ENCODE peak calls at places on chromosome 1, in nine cellular contexts. One of them, this sample, is unnamed.
A peak's percentile ranks its signal among the peaks of the same experiment; 100 is the strongest.

GRCh38 chr1:150555971-150556865 is 7.0 kb downstream of the ADAMTSL4 start:
- DNase-seq in RWPE1: no peak
- DNase-seq in astrocyte of the spinal cord: no peak
- DNase-seq in pancreas: no peak
- DNase-seq in NT2/D1: no peak
- DNase-seq in HCEC 1CT: no peak
- DNase-seq in GM20000: no peak
- DNase-seq in putamen: no peak
- DNase-seq in SHP77 treated with DMSO at 0.1 percent for 48 hours: no peak
- DNase-seq in this sample: no peak

GRCh38 chr1:226541231-226541630 is 7.3 kb upstream of the STUM start:
- DNase-seq in NT2/D1: no peak
- DNase-seq in RWPE1: no peak
- DNase-seq in HCEC 1CT: no peak
- DNase-seq in pancreas: no peak
- DNase-seq in astrocyte of the spinal cord: no peak
- DNase-seq in GM20000: no peak
- DNase-seq in SHP77 treated with DMSO at 0.1 percent for 48 hours: no peak
- DNase-seq in putamen: no peak
- DNase-seq in this sample: no peak

GRCh38 chr1:97192872-97193572 is 471.4 kb downstream of the PTBP2 start:
- DNase-seq in pancreas: peak; percentile 34
- DNase-seq in astrocyte of the spinal cord: peak; percentile 98
- DNase-seq in HCEC 1CT: peak; percentile 94
- DNase-seq in RWPE1: peak; percentile 77
- DNase-seq in putamen: no peak
- DNase-seq in NT2/D1: no peak
- DNase-seq in GM20000: no peak
- DNase-seq in SHP77 treated with DMSO at 0.1 percent for 48 hours: no peak
- DNase-seq in this sample: no peak

GRCh38 chr1:243402868-243403267 is 147.0 kb downstream of the SDCCAG8 start:
- DNase-seq in SHP77 treated with DMSO at 0.1 percent for 48 hours: no peak
- DNase-seq in NT2/D1: no peak
- DNase-seq in pancreas: no peak
- DNase-seq in GM20000: no peak
- DNase-seq in putamen: no peak
- DNase-seq in astrocyte of the spinal cord: no peak
- DNase-seq in HCEC 1CT: no peak
- DNase-seq in RWPE1: no peak
- DNase-seq in this sample: no peak

GRCh38 chr1:109502368-109502851 is 7.1 kb downstream of the AMIGO1 start:
- DNase-seq in putamen: no peak
- DNase-seq in HCEC 1CT: no peak
- DNase-seq in SHP77 treated with DMSO at 0.1 percent for 48 hours: no peak
- DNase-seq in pancreas: no peak
- DNase-seq in astrocyte of the spinal cord: no peak
- DNase-seq in NT2/D1: no peak
- DNase-seq in GM20000: no peak
- DNase-seq in RWPE1: no peak
- DNase-seq in this sample: no peak

GRCh38 chr1:174352883-174353608 is 94.7 kb upstream of the GPR52 start:
- DNase-seq in putamen: no peak
- DNase-seq in GM20000: no peak
- DNase-seq in HCEC 1CT: no peak
- DNase-seq in NT2/D1: no peak
- DNase-seq in RWPE1: no peak
- DNase-seq in SHP77 treated with DMSO at 0.1 percent for 48 hours: peak; percentile 24
- DNase-seq in pancreas: no peak
- DNase-seq in astrocyte of the spinal cord: no peak
- DNase-seq in this sample: no peak

GRCh38 chr1:157092831-157093230 is 6.8 kb downstream of the ETV3L start:
- DNase-seq in HCEC 1CT: peak; percentile 27
- DNase-seq in RWPE1: no peak
- DNase-seq in NT2/D1: no peak
- DNase-seq in astrocyte of the spinal cord: no peak
- DNase-seq in putamen: no peak
- DNase-seq in SHP77 treated with DMSO at 0.1 percent for 48 hours: no peak
- DNase-seq in pancreas: no peak
- DNase-seq in GM20000: no peak
- DNase-seq in this sample: no peak

GRCh38 chr1:228178737-228179720 is 13.4 kb downstream of the IBA57 start:
- DNase-seq in RWPE1: no peak
- DNase-seq in astrocyte of the spinal cord: no peak
- DNase-seq in putamen: no peak
- DNase-seq in NT2/D1: no peak
- DNase-seq in pancreas: no peak
- DNase-seq in HCEC 1CT: no peak
- DNase-seq in GM20000: no peak
- DNase-seq in SHP77 treated with DMSO at 0.1 percent for 48 hours: no peak
- DNase-seq in this sample: no peak

GRCh38 chr1:30816211-30817082 is 58.9 kb upstream of the LAPTM5 start:
- DNase-seq in pancreas: no peak
- DNase-seq in HCEC 1CT: peak; percentile 93
- DNase-seq in GM20000: no peak
- DNase-seq in RWPE1: peak; percentile 71
- DNase-seq in NT2/D1: peak; percentile 96
- DNase-seq in SHP77 treated with DMSO at 0.1 percent for 48 hours: no peak
- DNase-seq in putamen: peak; percentile 93
- DNase-seq in astrocyte of the spinal cord: peak; percentile 85
- DNase-seq in this sample: no peak

GRCh38 chr1:64471218-64471719 is 1.3 kb downstream of the CACHD1 start:
- DNase-seq in GM20000: peak; percentile 32
- DNase-seq in HCEC 1CT: peak; percentile 32
- DNase-seq in pancreas: peak; percentile 53
- DNase-seq in SHP77 treated with DMSO at 0.1 percent for 48 hours: no peak
- DNase-seq in putamen: peak; percentile 19
- DNase-seq in RWPE1: no peak
- DNase-seq in NT2/D1: no peak
- DNase-seq in astrocyte of the spinal cord: peak; percentile 26
- DNase-seq in this sample: peak; percentile 25

This sample was measured in NCI-H774.